ENCODE peak calls at places on chromosome 15, in nine cellular contexts. One of them, this sample, is unnamed.

GRCh38 chr15:66702770-66703539 is 919 bp downstream of the SMAD6 start:
- DNase-seq in cardiac muscle cell: peak
- DNase-seq in neural crest cell: peak
- DNase-seq in cardiac fibroblast: peak
- DNase-seq in mucosa of gallbladder: no peak
- DNase-seq in NCI-H510A treated with DMSO at 0.1 percent for 48 hours: peak
- DNase-seq in HFFc6: no peak
- DNase-seq in stimulated activated CD4-positive, alpha-beta T cell treated with anti-CD3 and anti-CD28 coated beads, TNF-alpha, amount 100 ng/mL, for 4 hours: no peak
- DNase-seq in fibroblast of lung: no peak
- DNase-seq in this sample: no peak

GRCh38 chr15:78880242-78880533 is 7.5 kb downstream of the MORF4L1 start:
- DNase-seq in HFFc6: peak
- DNase-seq in mucosa of gallbladder: no peak
- DNase-seq in cardiac fibroblast: peak
- DNase-seq in stimulated activated CD4-positive, alpha-beta T cell treated with anti-CD3 and anti-CD28 coated beads, TNF-alpha, amount 100 ng/mL, for 4 hours: no peak
- DNase-seq in NCI-H510A treated with DMSO at 0.1 percent for 48 hours: no peak
- DNase-seq in neural crest cell: no peak
- DNase-seq in fibroblast of lung: peak
- DNase-seq in cardiac muscle cell: no peak
- DNase-seq in this sample: no peak

GRCh38 chr15:85394552-85395333 is 14.3 kb downstream of the AKAP13 start:
- DNase-seq in stimulated activated CD4-positive, alpha-beta T cell treated with anti-CD3 and anti-CD28 coated beads, TNF-alpha, amount 100 ng/mL, for 4 hours: no peak
- DNase-seq in NCI-H510A treated with DMSO at 0.1 percent for 48 hours: no peak
- DNase-seq in mucosa of gallbladder: no peak
- DNase-seq in cardiac fibroblast: no peak
- DNase-seq in fibroblast of lung: no peak
- DNase-seq in HFFc6: no peak
- DNase-seq in neural crest cell: no peak
- DNase-seq in cardiac muscle cell: no peak
- DNase-seq in this sample: no peak

GRCh38 chr15:98160236-98160635 is 199.7 kb downstream of the ARRDC4 start:
- DNase-seq in NCI-H510A treated with DMSO at 0.1 percent for 48 hours: no peak
- DNase-seq in mucosa of gallbladder: no peak
- DNase-seq in fibroblast of lung: no peak
- DNase-seq in HFFc6: no peak
- DNase-seq in cardiac fibroblast: no peak
- DNase-seq in neural crest cell: no peak
- DNase-seq in stimulated activated CD4-positive, alpha-beta T cell treated with anti-CD3 and anti-CD28 coated beads, TNF-alpha, amount 100 ng/mL, for 4 hours: no peak
- DNase-seq in cardiac muscle cell: no peak
- DNase-seq in this sample: peak

GRCh38 chr15:51623386-51623938 is 891 bp upstream of the DMXL2 start:
- DNase-seq in cardiac muscle cell: no peak
- DNase-seq in stimulated activated CD4-positive, alpha-beta T cell treated with anti-CD3 and anti-CD28 coated beads, TNF-alpha, amount 100 ng/mL, for 4 hours: no peak
- DNase-seq in neural crest cell: no peak
- DNase-seq in mucosa of gallbladder: peak
- DNase-seq in cardiac fibroblast: no peak
- DNase-seq in fibroblast of lung: no peak
- DNase-seq in HFFc6: no peak
- DNase-seq in NCI-H510A treated with DMSO at 0.1 percent for 48 hours: no peak
- DNase-seq in this sample: no peak

GRCh38 chr15:68298882-68299381 is 21.4 kb downstream of the FEM1B start:
- DNase-seq in neural crest cell: no peak
- DNase-seq in cardiac muscle cell: no peak
- DNase-seq in NCI-H510A treated with DMSO at 0.1 percent for 48 hours: no peak
- DNase-seq in HFFc6: no peak
- DNase-seq in stimulated activated CD4-positive, alpha-beta T cell treated with anti-CD3 and anti-CD28 coated beads, TNF-alpha, amount 100 ng/mL, for 4 hours: no peak
- DNase-seq in cardiac fibroblast: peak
- DNase-seq in mucosa of gallbladder: peak
- DNase-seq in fibroblast of lung: peak
- DNase-seq in this sample: no peak

GRCh38 chr15:92819312-92820232 is 80.6 kb upstream of the CHD2 start:
- DNase-seq in cardiac fibroblast: peak
- DNase-seq in stimulated activated CD4-positive, alpha-beta T cell treated with anti-CD3 and anti-CD28 coated beads, TNF-alpha, amount 100 ng/mL, for 4 hours: no peak
- DNase-seq in NCI-H510A treated with DMSO at 0.1 percent for 48 hours: peak
- DNase-seq in cardiac muscle cell: no peak
- DNase-seq in neural crest cell: no peak
- DNase-seq in mucosa of gallbladder: no peak
- DNase-seq in fibroblast of lung: no peak
- DNase-seq in HFFc6: no peak
- DNase-seq in this sample: no peak

GRCh38 chr15:22888120-22888859 is 49.8 kb downstream of the NIPA2 start:
- DNase-seq in stimulated activated CD4-positive, alpha-beta T cell treated with anti-CD3 and anti-CD28 coated beads, TNF-alpha, amount 100 ng/mL, for 4 hours: no peak
- DNase-seq in fibroblast of lung: peak
- DNase-seq in neural crest cell: no peak
- DNase-seq in NCI-H510A treated with DMSO at 0.1 percent for 48 hours: no peak
- DNase-seq in cardiac muscle cell: no peak
- DNase-seq in mucosa of gallbladder: no peak
- DNase-seq in HFFc6: peak
- DNase-seq in cardiac fibroblast: peak
- DNase-seq in this sample: no peak

GRCh38 chr15:65426216-65426853 is 3.6 kb upstream of the IGDCC4 start:
- DNase-seq in HFFc6: no peak
- DNase-seq in neural crest cell: no peak
- DNase-seq in stimulated activated CD4-positive, alpha-beta T cell treated with anti-CD3 and anti-CD28 coated beads, TNF-alpha, amount 100 ng/mL, for 4 hours: no peak
- DNase-seq in cardiac fibroblast: no peak
- DNase-seq in NCI-H510A treated with DMSO at 0.1 percent for 48 hours: no peak
- DNase-seq in fibroblast of lung: no peak
- DNase-seq in mucosa of gallbladder: no peak
- DNase-seq in cardiac muscle cell: no peak
- DNase-seq in this sample: no peak

GRCh38 chr15:72521682-72522081 is 47.6 kb downstream of the ARIH1 start:
- DNase-seq in stimulated activated CD4-positive, alpha-beta T cell treated with anti-CD3 and anti-CD28 coated beads, TNF-alpha, amount 100 ng/mL, for 4 hours: no peak
- DNase-seq in neural crest cell: no peak
- DNase-seq in HFFc6: no peak
- DNase-seq in NCI-H510A treated with DMSO at 0.1 percent for 48 hours: no peak
- DNase-seq in mucosa of gallbladder: no peak
- DNase-seq in cardiac fibroblast: peak
- DNase-seq in cardiac muscle cell: no peak
- DNase-seq in fibroblast of lung: peak
- DNase-seq in this sample: no peak

GRCh38 chr15:64067564-64068030 is 21.3 kb upstream of the DAPK2 start:
- DNase-seq in stimulated activated CD4-positive, alpha-beta T cell treated with anti-CD3 and anti-CD28 coated beads, TNF-alpha, amount 100 ng/mL, for 4 hours: peak
- DNase-seq in HFFc6: peak
- DNase-seq in NCI-H510A treated with DMSO at 0.1 percent for 48 hours: peak
- DNase-seq in fibroblast of lung: peak
- DNase-seq in cardiac muscle cell: peak
- DNase-seq in neural crest cell: peak
- DNase-seq in cardiac fibroblast: peak
- DNase-seq in mucosa of gallbladder: peak
- DNase-seq in this sample: peak

GRCh38 chr15:62494144-62494543 is 329.1 kb upstream of the C2CD4B start:
- DNase-seq in NCI-H510A treated with DMSO at 0.1 percent for 48 hours: no peak
- DNase-seq in stimulated activated CD4-positive, alpha-beta T cell treated with anti-CD3 and anti-CD28 coated beads, TNF-alpha, amount 100 ng/mL, for 4 hours: no peak
- DNase-seq in mucosa of gallbladder: no peak
- DNase-seq in cardiac fibroblast: no peak
- DNase-seq in fibroblast of lung: no peak
- DNase-seq in cardiac muscle cell: no peak
- DNase-seq in neural crest cell: no peak
- DNase-seq in HFFc6: no peak
- DNase-seq in this sample: no peak

GRCh38 chr15:79682285-79682684 is 214.5 kb downstream of the MTHFS start:
- DNase-seq in fibroblast of lung: peak
- DNase-seq in cardiac muscle cell: no peak
- DNase-seq in stimulated activated CD4-positive, alpha-beta T cell treated with anti-CD3 and anti-CD28 coated beads, TNF-alpha, amount 100 ng/mL, for 4 hours: no peak
- DNase-seq in mucosa of gallbladder: peak
- DNase-seq in NCI-H510A treated with DMSO at 0.1 percent for 48 hours: no peak
- DNase-seq in HFFc6: peak
- DNase-seq in neural crest cell: no peak
- DNase-seq in cardiac fibroblast: peak
- DNase-seq in this sample: no peak

GRCh38 chr15:61750271-61751084 is 309.8 kb downstream of the VPS13C start:
- DNase-seq in cardiac muscle cell: no peak
- DNase-seq in NCI-H510A treated with DMSO at 0.1 percent for 48 hours: peak
- DNase-seq in cardiac fibroblast: no peak
- DNase-seq in mucosa of gallbladder: no peak
- DNase-seq in stimulated activated CD4-positive, alpha-beta T cell treated with anti-CD3 and anti-CD28 coated beads, TNF-alpha, amount 100 ng/mL, for 4 hours: no peak
- DNase-seq in neural crest cell: no peak
- DNase-seq in HFFc6: no peak
- DNase-seq in fibroblast of lung: no peak
- DNase-seq in this sample: no peak

GRCh38 chr15:55998478-55998877 is 5.1 kb upstream of the NEDD4 start:
- DNase-seq in stimulated activated CD4-positive, alpha-beta T cell treated with anti-CD3 and anti-CD28 coated beads, TNF-alpha, amount 100 ng/mL, for 4 hours: no peak
- DNase-seq in fibroblast of lung: no peak
- DNase-seq in cardiac muscle cell: no peak
- DNase-seq in NCI-H510A treated with DMSO at 0.1 percent for 48 hours: no peak
- DNase-seq in HFFc6: no peak
- DNase-seq in cardiac fibroblast: no peak
- DNase-seq in mucosa of gallbladder: no peak
- DNase-seq in neural crest cell: no peak
- DNase-seq in this sample: no peak

GRCh38 chr15:67947254-67948039 is 106.7 kb upstream of the PIAS1 start:
- DNase-seq in neural crest cell: no peak
- DNase-seq in NCI-H510A treated with DMSO at 0.1 percent for 48 hours: no peak
- DNase-seq in fibroblast of lung: no peak
- DNase-seq in stimulated activated CD4-positive, alpha-beta T cell treated with anti-CD3 and anti-CD28 coated beads, TNF-alpha, amount 100 ng/mL, for 4 hours: no peak
- DNase-seq in cardiac fibroblast: no peak
- DNase-seq in mucosa of gallbladder: no peak
- DNase-seq in HFFc6: no peak
- DNase-seq in cardiac muscle cell: no peak
- DNase-seq in this sample: no peak

GRCh38 chr15:68504721-68505090 is 72.7 kb upstream of the ITGA11 start:
- DNase-seq in fibroblast of lung: no peak
- DNase-seq in neural crest cell: no peak
- DNase-seq in NCI-H510A treated with DMSO at 0.1 percent for 48 hours: no peak
- DNase-seq in mucosa of gallbladder: peak
- DNase-seq in HFFc6: no peak
- DNase-seq in cardiac fibroblast: no peak
- DNase-seq in cardiac muscle cell: no peak
- DNase-seq in stimulated activated CD4-positive, alpha-beta T cell treated with anti-CD3 and anti-CD28 coated beads, TNF-alpha, amount 100 ng/mL, for 4 hours: no peak
- DNase-seq in this sample: no peak

GRCh38 chr15:90306560-90306959 is 41.1 kb downstream of the NGRN start:
- DNase-seq in stimulated activated CD4-positive, alpha-beta T cell treated with anti-CD3 and anti-CD28 coated beads, TNF-alpha, amount 100 ng/mL, for 4 hours: no peak
- DNase-seq in cardiac muscle cell: no peak
- DNase-seq in HFFc6: no peak
- DNase-seq in mucosa of gallbladder: peak
- DNase-seq in neural crest cell: no peak
- DNase-seq in NCI-H510A treated with DMSO at 0.1 percent for 48 hours: no peak
- DNase-seq in cardiac fibroblast: no peak
- DNase-seq in fibroblast of lung: no peak
- DNase-seq in this sample: no peak

GRCh38 chr15:52100807-52101206 is 11.8 kb downstream of the BCL2L10 start:
- DNase-seq in fibroblast of lung: peak
- DNase-seq in cardiac muscle cell: no peak
- DNase-seq in neural crest cell: no peak
- DNase-seq in NCI-H510A treated with DMSO at 0.1 percent for 48 hours: no peak
- DNase-seq in cardiac fibroblast: peak
- DNase-seq in mucosa of gallbladder: peak
- DNase-seq in HFFc6: peak
- DNase-seq in stimulated activated CD4-positive, alpha-beta T cell treated with anti-CD3 and anti-CD28 coated beads, TNF-alpha, amount 100 ng/mL, for 4 hours: no peak
- DNase-seq in this sample: no peak

GRCh38 chr15:59522988-59523461 is 85.0 kb downstream of the FAM81A start:
- DNase-seq in HFFc6: no peak
- DNase-seq in cardiac fibroblast: no peak
- DNase-seq in NCI-H510A treated with DMSO at 0.1 percent for 48 hours: peak
- DNase-seq in fibroblast of lung: no peak
- DNase-seq in mucosa of gallbladder: no peak
- DNase-seq in stimulated activated CD4-positive, alpha-beta T cell treated with anti-CD3 and anti-CD28 coated beads, TNF-alpha, amount 100 ng/mL, for 4 hours: no peak
- DNase-seq in neural crest cell: no peak
- DNase-seq in cardiac muscle cell: no peak
- DNase-seq in this sample: peak

GRCh38 chr15:92304239-92304975 is 89.3 kb upstream of the ST8SIA2 start:
- DNase-seq in HFFc6: no peak
- DNase-seq in stimulated activated CD4-positive, alpha-beta T cell treated with anti-CD3 and anti-CD28 coated beads, TNF-alpha, amount 100 ng/mL, for 4 hours: no peak
- DNase-seq in cardiac fibroblast: no peak
- DNase-seq in mucosa of gallbladder: no peak
- DNase-seq in cardiac muscle cell: peak
- DNase-seq in neural crest cell: no peak
- DNase-seq in fibroblast of lung: no peak
- DNase-seq in NCI-H510A treated with DMSO at 0.1 percent for 48 hours: no peak
- DNase-seq in this sample: no peak

GRCh38 chr15:36550650-36551049 is 28.8 kb upstream of the CDIN1 start:
- DNase-seq in neural crest cell: no peak
- DNase-seq in cardiac fibroblast: no peak
- DNase-seq in HFFc6: no peak
- DNase-seq in mucosa of gallbladder: no peak
- DNase-seq in NCI-H510A treated with DMSO at 0.1 percent for 48 hours: no peak
- DNase-seq in fibroblast of lung: no peak
- DNase-seq in cardiac muscle cell: no peak
- DNase-seq in stimulated activated CD4-positive, alpha-beta T cell treated with anti-CD3 and anti-CD28 coated beads, TNF-alpha, amount 100 ng/mL, for 4 hours: no peak
- DNase-seq in this sample: no peak

GRCh38 chr15:59678620-59679019 is 10.5 kb downstream of the BNIP2 start:
- DNase-seq in NCI-H510A treated with DMSO at 0.1 percent for 48 hours: no peak
- DNase-seq in stimulated activated CD4-positive, alpha-beta T cell treated with anti-CD3 and anti-CD28 coated beads, TNF-alpha, amount 100 ng/mL, for 4 hours: no peak
- DNase-seq in cardiac fibroblast: peak
- DNase-seq in neural crest cell: no peak
- DNase-seq in mucosa of gallbladder: no peak
- DNase-seq in fibroblast of lung: no peak
- DNase-seq in cardiac muscle cell: no peak
- DNase-seq in HFFc6: no peak
- DNase-seq in this sample: no peak

GRCh38 chr15:32706704-32707103 is 11.1 kb upstream of the GREM1 start:
- DNase-seq in cardiac fibroblast: peak
- DNase-seq in fibroblast of lung: peak
- DNase-seq in HFFc6: peak
- DNase-seq in neural crest cell: no peak
- DNase-seq in mucosa of gallbladder: no peak
- DNase-seq in cardiac muscle cell: no peak
- DNase-seq in stimulated activated CD4-positive, alpha-beta T cell treated with anti-CD3 and anti-CD28 coated beads, TNF-alpha, amount 100 ng/mL, for 4 hours: no peak
- DNase-seq in NCI-H510A treated with DMSO at 0.1 percent for 48 hours: no peak
- DNase-seq in this sample: no peak

GRCh38 chr15:57427367-57427821 is 51.1 kb downstream of the CGNL1 start:
- DNase-seq in mucosa of gallbladder: no peak
- DNase-seq in HFFc6: peak
- DNase-seq in NCI-H510A treated with DMSO at 0.1 percent for 48 hours: no peak
- DNase-seq in cardiac fibroblast: peak
- DNase-seq in neural crest cell: no peak
- DNase-seq in cardiac muscle cell: peak
- DNase-seq in fibroblast of lung: peak
- DNase-seq in stimulated activated CD4-positive, alpha-beta T cell treated with anti-CD3 and anti-CD28 coated beads, TNF-alpha, amount 100 ng/mL, for 4 hours: no peak
- DNase-seq in this sample: no peak

GRCh38 chr15:92343869-92344643 is 49.6 kb upstream of the ST8SIA2 start:
- DNase-seq in cardiac fibroblast: no peak
- DNase-seq in HFFc6: no peak
- DNase-seq in mucosa of gallbladder: no peak
- DNase-seq in stimulated activated CD4-positive, alpha-beta T cell treated with anti-CD3 and anti-CD28 coated beads, TNF-alpha, amount 100 ng/mL, for 4 hours: no peak
- DNase-seq in neural crest cell: no peak
- DNase-seq in NCI-H510A treated with DMSO at 0.1 percent for 48 hours: peak
- DNase-seq in cardiac muscle cell: no peak
- DNase-seq in fibroblast of lung: no peak
- DNase-seq in this sample: no peak

This sample was measured in activated gamma-delta T cell treated with Interleukin-2 at 50 U/mL for 16 hours.